ENCODE peak calls at places on chromosomes 16 and 17, in five cellular contexts. One of them, this sample, is unnamed.
A peak's percentile ranks its signal among the peaks of the same experiment; 100 is the strongest.

GRCh38 chr17:48022906-48023305 is 14.7 kb downstream of the COPZ2 start:
- DNase-seq in AG04449: no peak
- DNase-seq in GM23338: no peak
- DNase-seq in ovary: no peak
- DNase-seq in lower leg skin: no peak
- DNase-seq in this sample: no peak

GRCh38 chr17:77854083-77854758 is 104.3 kb upstream of the TNRC6C start:
- DNase-seq in AG04449: no peak
- DNase-seq in GM23338: no peak
- DNase-seq in ovary: no peak
- DNase-seq in lower leg skin: no peak
- DNase-seq in this sample: no peak

GRCh38 chr17:39553326-39553945 is 54.3 kb downstream of the NEUROD2 start:
- DNase-seq in AG04449: no peak
- DNase-seq in GM23338: no peak
- DNase-seq in ovary: no peak
- DNase-seq in lower leg skin: no peak
- DNase-seq in this sample: no peak

GRCh38 chr17:15348030-15348429 is 6.6 kb upstream of the TEKT3 start:
- DNase-seq in AG04449: no peak
- DNase-seq in GM23338: no peak
- DNase-seq in ovary: no peak
- DNase-seq in lower leg skin: peak; percentile 64
- DNase-seq in this sample: no peak

GRCh38 chr16:28915181-28915580 is 9.9 kb downstream of the RABEP2 start:
- DNase-seq in AG04449: peak; percentile 31
- DNase-seq in GM23338: no peak
- DNase-seq in ovary: no peak
- DNase-seq in lower leg skin: no peak
- DNase-seq in this sample: no peak

GRCh38 chr16:3997231-3997841 is 116.8 kb upstream of the CREBBP start:
- DNase-seq in AG04449: no peak
- DNase-seq in GM23338: no peak
- DNase-seq in ovary: no peak
- DNase-seq in lower leg skin: no peak
- DNase-seq in this sample: no peak

GRCh38 chr16:13401631-13402030 is 500.2 kb downstream of the SHISA9 start:
- DNase-seq in AG04449: no peak
- DNase-seq in GM23338: no peak
- DNase-seq in ovary: no peak
- DNase-seq in lower leg skin: no peak
- DNase-seq in this sample: no peak

GRCh38 chr16:69443809-69444611 is 19.6 kb downstream of the CYB5B start:
- DNase-seq in AG04449: no peak
- DNase-seq in GM23338: no peak
- DNase-seq in ovary: peak; percentile 57
- DNase-seq in lower leg skin: peak; percentile 56
- DNase-seq in this sample: no peak

GRCh38 chr17:61345825-61346628 is 53.6 kb upstream of the TBX2 start:
- DNase-seq in AG04449: no peak
- DNase-seq in GM23338: no peak
- DNase-seq in ovary: no peak
- DNase-seq in lower leg skin: no peak
- DNase-seq in this sample: no peak

GRCh38 chr16:72721981-72722380 is 325.9 kb downstream of the ZFHX3 start:
- DNase-seq in AG04449: no peak
- DNase-seq in GM23338: no peak
- DNase-seq in ovary: no peak
- DNase-seq in lower leg skin: no peak
- DNase-seq in this sample: no peak

GRCh38 chr16:30820952-30821421 is 34.0 kb upstream of the ZNF629 start:
- DNase-seq in AG04449: no peak
- DNase-seq in GM23338: no peak
- DNase-seq in ovary: no peak
- DNase-seq in lower leg skin: no peak
- DNase-seq in this sample: no peak

GRCh38 chr17:81040791-81041337 is 5.9 kb downstream of the BAIAP2 start:
- DNase-seq in AG04449: no peak
- DNase-seq in GM23338: peak; percentile 82
- DNase-seq in ovary: no peak
- DNase-seq in lower leg skin: no peak
- DNase-seq in this sample: peak; percentile 73

GRCh38 chr16:49918257-49918656 is 62.3 kb upstream of the ZNF423 start:
- DNase-seq in AG04449: no peak
- DNase-seq in GM23338: peak; percentile 51
- DNase-seq in ovary: no peak
- DNase-seq in lower leg skin: no peak
- DNase-seq in this sample: no peak

GRCh38 chr17:17508019-17508535 is 11.9 kb upstream of the RASD1 start:
- DNase-seq in AG04449: no peak
- DNase-seq in GM23338: no peak
- DNase-seq in ovary: no peak
- DNase-seq in lower leg skin: no peak
- DNase-seq in this sample: no peak

GRCh38 chr17:82820278-82821251 is 19.3 kb downstream of the ZNF750 start:
- DNase-seq in AG04449: no peak
- DNase-seq in GM23338: peak; percentile 62
- DNase-seq in ovary: no peak
- DNase-seq in lower leg skin: no peak
- DNase-seq in this sample: no peak

GRCh38 chr17:82822281-82822680 is 17.5 kb downstream of the ZNF750 start:
- DNase-seq in AG04449: no peak
- DNase-seq in GM23338: peak; percentile 46
- DNase-seq in ovary: peak; percentile 14
- DNase-seq in lower leg skin: no peak
- DNase-seq in this sample: no peak

GRCh38 chr17:82825540-82826124 is 14.2 kb downstream of the ZNF750 start:
- DNase-seq in AG04449: no peak
- DNase-seq in GM23338: no peak
- DNase-seq in ovary: no peak
- DNase-seq in lower leg skin: no peak
- DNase-seq in this sample: no peak

GRCh38 chr17:82821554-82821953 is 18.3 kb downstream of the ZNF750 start:
- DNase-seq in AG04449: no peak
- DNase-seq in GM23338: no peak
- DNase-seq in ovary: no peak
- DNase-seq in lower leg skin: no peak
- DNase-seq in this sample: no peak

GRCh38 chr17:82823004-82823403 is 16.8 kb downstream of the ZNF750 start:
- DNase-seq in AG04449: no peak
- DNase-seq in GM23338: peak; percentile 68
- DNase-seq in ovary: no peak
- DNase-seq in lower leg skin: no peak
- DNase-seq in this sample: no peak
- TF ChIP-seq CTCF in AG04449: no peak
- TF ChIP-seq CTCF in GM23338: peak; percentile 55
- TF ChIP-seq CTCF in ovary: no peak
- TF ChIP-seq CTCF in lower leg skin: no peak
- TF ChIP-seq CTCF in this sample: peak; percentile 30

GRCh38 chr17:44793885-44794698 is 35.3 kb downstream of the ADAM11 start:
- DNase-seq in AG04449: no peak
- DNase-seq in GM23338: no peak
- DNase-seq in ovary: peak; percentile 5
- DNase-seq in lower leg skin: no peak
- DNase-seq in this sample: no peak
- TF ChIP-seq CTCF in AG04449: no peak
- TF ChIP-seq CTCF in GM23338: no peak
- TF ChIP-seq CTCF in ovary: no peak
- TF ChIP-seq CTCF in lower leg skin: no peak
- TF ChIP-seq CTCF in this sample: no peak

GRCh38 chr17:30716461-30717289 is 107.8 kb downstream of the CRLF3 start:
- DNase-seq in AG04449: no peak
- DNase-seq in GM23338: peak; percentile 63
- DNase-seq in ovary: peak; percentile 17
- DNase-seq in lower leg skin: no peak
- DNase-seq in this sample: no peak
- TF ChIP-seq CTCF in AG04449: peak; percentile 5
- TF ChIP-seq CTCF in GM23338: peak; percentile 43
- TF ChIP-seq CTCF in ovary: no peak
- TF ChIP-seq CTCF in lower leg skin: no peak
- TF ChIP-seq CTCF in this sample: peak; percentile 47

GRCh38 chr17:58591455-58591854 is 77.0 kb upstream of the MTMR4 start:
- DNase-seq in AG04449: no peak
- DNase-seq in GM23338: peak; percentile 42
- DNase-seq in ovary: no peak
- DNase-seq in lower leg skin: no peak
- DNase-seq in this sample: no peak
- TF ChIP-seq CTCF in AG04449: no peak
- TF ChIP-seq CTCF in GM23338: peak; percentile 52
- TF ChIP-seq CTCF in ovary: no peak
- TF ChIP-seq CTCF in lower leg skin: no peak
- TF ChIP-seq CTCF in this sample: no peak

This sample was measured in GM13976.